ENCODE peak calls at places on chromosomes 4 and X, in five cellular contexts. G is upper lobe of left lung, J is GM12878, M is HepG2, U is K562. F is an unnamed sample. For H3K4me1, the result is how much of the 10 kb centered on the place peaks cover.

GRCh38 chr4:39308576-39308975 is 57.6 kb downstream of the RFC1 start:
- ATAC-seq in G (no peak), J (no peak), M (no peak), U (no peak), F (peak)

GRCh38 chr4:26936284-26937065 is 75.8 kb downstream of the STIM2 start:
- ATAC-seq in G (peak), J (peak), M (peak), U (peak), F (no peak)

GRCh38 chr4:137602401-137602800 is 70.1 kb upstream of the PCDH18 start:
- ATAC-seq in G (no peak), J (no peak), M (no peak), U (no peak), F (no peak)

GRCh38 chr4:35725131-35725530 is 519.2 kb downstream of the ARAP2 start:
- ATAC-seq in G (no peak), J (peak), M (peak), U (no peak), F (no peak)

GRCh38 chrX:41621236-41621651 is 67.5 kb upstream of the GPR34 start:
- ATAC-seq in G (no peak), J (no peak), M (no peak), U (peak), F (no peak)

GRCh38 chr4:168656946-168657473 is 160.2 kb downstream of the PALLD start:
- ATAC-seq in G (no peak), J (no peak), M (no peak), U (no peak), F (no peak)

GRCh38 chr4:163048447-163048846 is 118.2 kb downstream of the NAF1 start:
- ATAC-seq in G (no peak), J (peak), M (peak), U (peak), F (no peak)

GRCh38 chr4:90215286-90215685 is 88.1 kb downstream of the CCSER1 start:
- ATAC-seq in G (no peak), J (peak), M (no peak), U (no peak), F (no peak)

GRCh38 chr4:142158980-142159379 is 522.6 kb downstream of the IL15 start:
- ATAC-seq in G (no peak), J (no peak), M (no peak), U (no peak), F (no peak)

GRCh38 chrX:18833071-18833731 is 125.8 kb downstream of the PPEF1 start:
- ATAC-seq in G (peak), J (no peak), M (peak), U (no peak), F (peak)

GRCh38 chr4:88600129-88600849 is 8.0 kb downstream of the HERC3 start:
- ATAC-seq in G (no peak), J (no peak), M (no peak), U (no peak), F (no peak)

GRCh38 chrX:107738272-107738671 is 37.3 kb downstream of the TSC22D3 start:
- ATAC-seq in G (no peak), J (no peak), M (no peak), U (no peak), F (no peak)

GRCh38 chr4:67040315-67040714 is 505.0 kb downstream of the CENPC start:
- ATAC-seq in G (no peak), J (no peak), M (no peak), U (no peak), F (no peak)

GRCh38 chr4:1556541-1557220 is 127.4 kb downstream of the FAM53A start:
- ATAC-seq in G (no peak), J (no peak), M (no peak), U (no peak), F (no peak)

GRCh38 chr4:13313856-13314255 is 170.3 kb downstream of the RAB28 start:
- ATAC-seq in G (no peak), J (no peak), M (no peak), U (no peak), F (no peak)

GRCh38 chr4:152784490-152785195 is 4.9 kb downstream of the ARFIP1 start:
- ATAC-seq in G (no peak), J (peak), M (no peak), U (no peak), F (no peak)

GRCh38 chrX:71107762-71108360 is 1.3 kb upstream of the CXorf65 start:
- ATAC-seq in G (no peak), J (peak), M (no peak), U (peak), F (no peak)

GRCh38 chrX:41350976-41351569 is 17.1 kb downstream of the DDX3X start:
- ATAC-seq in G (no peak), J (peak), M (peak), U (peak), F (no peak)

GRCh38 chrX:95893632-95894031 is 791.0 kb upstream of the DIAPH2 start:
- ATAC-seq in G (peak), J (no peak), M (no peak), U (no peak), F (peak)

GRCh38 chrX:85004255-85004654 is 578 bp downstream of the APOOL start:
- ATAC-seq in G (no peak), J (peak), M (peak), U (peak), F (no peak)

GRCh38 chr4:128823025-128823661 is 13.6 kb downstream of the JADE1 start:
- ATAC-seq in G (peak), J (no peak), M (no peak), U (no peak), F (peak)

GRCh38 chrX:65679071-65679540 is 11.7 kb downstream of the MSN start:
- ATAC-seq in G (peak), J (peak), M (no peak), U (peak), F (peak)

GRCh38 chr4:80235451-80235850 is 31.0 kb upstream of the FGF5 start:
- ATAC-seq in G (no peak), J (no peak), M (no peak), U (no peak), F (no peak)

GRCh38 chr4:123593655-123594054 is 197.1 kb downstream of the SPRY1 start:
- ATAC-seq in G (no peak), J (no peak), M (no peak), U (no peak), F (no peak)

GRCh38 chrX:13938053-13938765 is 91.5 kb downstream of the GEMIN8 start:
- ATAC-seq in G (peak), J (peak), M (peak), U (no peak), F (peak)

GRCh38 chr4:160364217-160364616 is 1261.3 kb downstream of the RAPGEF2 start:
- ATAC-seq in G (no peak), J (no peak), M (no peak), U (no peak), F (no peak)

GRCh38 chrX:15761564-15762191 is 23.6 kb downstream of the CA5B start:
- ATAC-seq in G (peak), J (peak), M (peak), U (peak), F (no peak)

GRCh38 chr4:140867338-140867737 is 111.2 kb upstream of the TBC1D9 start:
- ATAC-seq in G (no peak), J (no peak), M (no peak), U (no peak), F (no peak)

GRCh38 chrX:39728025-39728424 is 369.7 kb downstream of the BCOR start:
- ATAC-seq in G (no peak), J (no peak), M (no peak), U (no peak), F (no peak)

GRCh38 chr4:116829187-116829586 is 256.2 kb downstream of the TRAM1L1 start:
- ATAC-seq in G (no peak), J (no peak), M (no peak), U (no peak), F (no peak)

GRCh38 chrX:45230410-45230809 is 29.7 kb upstream of the DIPK2B start:
- ATAC-seq in G (no peak), J (no peak), M (no peak), U (no peak), F (no peak)

GRCh38 chrX:151680805-151681204 is 14.5 kb upstream of the PRRG3 start:
- ATAC-seq in G (peak), J (peak), M (peak), U (peak), F (no peak)

GRCh38 chrX:42107495-42108139 is 184.3 kb upstream of the CASK start:
- ATAC-seq in G (no peak), J (peak), M (no peak), U (no peak), F (no peak)

GRCh38 chrX:9561199-9561598 is 96.3 kb downstream of the TBL1X start:
- ATAC-seq in G (no peak), J (no peak), M (no peak), U (no peak), F (no peak)

GRCh38 chr4:94458682-94459081 is 6.9 kb downstream of the PDLIM5 start:
- ATAC-seq in G (no peak), J (no peak), M (no peak), U (no peak), F (no peak)

GRCh38 chr4:94459462-94460161 is 7.9 kb downstream of the PDLIM5 start:
- ATAC-seq in G (no peak), J (peak), M (peak), U (peak), F (no peak)

GRCh38 chr4:94454405-94454804 is 2.7 kb downstream of the PDLIM5 start:
- ATAC-seq in G (no peak), J (no peak), M (no peak), U (peak), F (no peak)

GRCh38 chr4:94455081-94455480 is 3.3 kb downstream of the PDLIM5 start:
- ATAC-seq in G (no peak), J (no peak), M (no peak), U (no peak), F (no peak)

GRCh38 chr4:94457692-94458106 is 6.0 kb downstream of the PDLIM5 start:
- ATAC-seq in G (no peak), J (peak), M (no peak), U (no peak), F (peak)
- TF ChIP-seq EP300 in G (no peak), J (no peak), M (no peak), U (no peak), F (no peak)

DNA sequence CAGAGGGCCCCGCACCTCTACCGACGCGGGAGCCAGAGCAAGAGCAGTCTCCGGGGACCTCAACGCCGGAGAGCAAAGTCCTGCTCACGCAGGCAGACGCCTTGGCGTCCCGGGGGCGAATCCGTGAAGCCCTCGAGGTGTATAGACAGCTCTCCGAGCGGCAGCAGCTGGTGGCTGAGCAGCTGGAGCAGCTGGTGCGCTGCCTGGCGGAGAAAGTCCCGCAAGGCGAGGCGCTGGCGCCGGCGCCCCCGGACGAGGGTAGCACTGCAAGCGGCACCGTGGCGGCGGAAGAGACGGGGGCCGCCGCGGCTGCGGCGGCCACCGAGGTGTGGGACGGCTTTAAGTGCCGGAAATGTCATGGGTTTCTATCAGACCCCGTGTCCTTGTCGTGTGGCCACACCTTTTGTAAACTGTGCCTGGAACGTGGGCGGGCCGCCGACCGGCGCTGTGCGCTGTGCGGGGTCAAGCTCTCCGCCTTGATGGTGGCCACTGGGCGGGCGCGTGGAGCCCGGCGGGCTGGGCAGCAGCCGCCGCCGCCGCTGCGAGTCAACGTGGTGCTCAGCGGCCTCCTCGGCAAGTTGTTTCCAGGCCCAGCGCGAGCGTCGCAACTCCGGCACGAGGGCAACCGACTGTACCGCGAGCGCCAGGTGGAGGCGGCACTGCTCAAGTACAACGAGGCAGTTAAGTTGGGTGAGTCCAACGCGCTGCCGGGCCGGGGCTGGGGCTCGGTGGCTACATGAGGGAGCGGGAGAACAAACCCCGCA is 672 bp downstream of the LONRF3 start:
- ATAC-seq in G (peak), J (peak), M (peak), U (peak), F (peak)
- TF ChIP-seq POLR2AphosphoS5 in G (peak), J (no peak), M (no peak), U (no peak), F (no peak)

GRCh38 chr4:7964459-7964858 is 24.8 kb upstream of the AFAP1 start:
- ATAC-seq in G (no peak), J (no peak), M (no peak), U (peak), F (no peak)
- H3K4me1 ChIP-seq in G (under half), J (under half), M (half or more), U (under half), F (under half)

GRCh38 chrX:29359276-29359675 is 772.0 kb downstream of the IL1RAPL1 start:
- ATAC-seq in G (no peak), J (no peak), M (no peak), U (no peak), F (no peak)
- TF ChIP-seq EP300 in G (no peak), J (no peak), M (no peak), U (no peak), F (no peak)

F was measured in gastroesophageal sphincter.